ENCODE peak calls at places on chromosomes 2 and 18, in four cellular contexts. T is H1, D is psoas muscle, H is HCT116. M is an unnamed sample.

GRCh38 chr2:136117909-136118818 is at the start of gene CXCR4:
- DNase-seq in D (peak; percentile 59), T (peak; percentile 49), H (peak; percentile 34), M (no peak)

GRCh38 chr2:203361922-203362321 is 33.7 kb downstream of the ABI2 start:
- DNase-seq in T (no peak), D (no peak), H (no peak), M (no peak)

GRCh38 chr2:29694741-29695140 is 226.6 kb downstream of the ALK start:
- DNase-seq in D (no peak), T (no peak), H (no peak), M (no peak)

GRCh38 chr18:79498662-79499061 is 102.9 kb downstream of the NFATC1 start:
- DNase-seq in T (no peak), D (no peak), H (no peak), M (no peak)

GRCh38 chr2:46230115-46230571 is 67.1 kb upstream of the EPAS1 start:
- DNase-seq in D (peak; percentile 38), H (no peak), T (peak; percentile 15), M (no peak)

GRCh38 chr2:220569380-220569779 is 942.0 kb downstream of the SLC4A3 start:
- DNase-seq in T (no peak), D (no peak), H (no peak), M (no peak)

GRCh38 chr18:23386317-23386716 is 66.8 kb upstream of the RIOK3 start:
- DNase-seq in H (no peak), T (no peak), D (no peak), M (no peak)

GRCh38 chr2:239152916-239153305 is 247.9 kb downstream of the HDAC4 start:
- DNase-seq in D (no peak), H (no peak), T (no peak), M (no peak)

GRCh38 chr2:70084973-70085710 is 2.1 kb upstream of the PCBP1 start:
- DNase-seq in T (peak; percentile 92), H (peak; percentile 65), D (peak; percentile 46), M (no peak)

GRCh38 chr2:43021791-43022500 is 204.5 kb downstream of the ZFP36L2 start:
- DNase-seq in D (no peak), H (peak; percentile 7), T (peak; percentile 58), M (no peak)

GRCh38 chr2:84846041-84846663 is 34.7 kb downstream of the TRABD2A start:
- DNase-seq in D (no peak), T (no peak), H (no peak), M (no peak)

GRCh38 chr2:120684691-120685402 is 50.8 kb upstream of the GLI2 start:
- DNase-seq in H (no peak), D (no peak), T (no peak), M (no peak)

GRCh38 chr2:19933351-19933981 is 31.7 kb upstream of the TTC32 start:
- DNase-seq in T (no peak), H (no peak), D (no peak), M (no peak)

GRCh38 chr2:154189963-154190362 is 318.2 kb downstream of the GALNT13 start:
- DNase-seq in D (no peak), H (no peak), T (no peak), M (no peak)

GRCh38 chr2:60891175-60891574 is 9.8 kb downstream of the REL start:
- DNase-seq in T (no peak), H (no peak), D (no peak), M (no peak)

GRCh38 chr2:122635649-122636496 is 880.4 kb downstream of the TSN start:
- DNase-seq in D (no peak), T (no peak), H (no peak), M (no peak)

GRCh38 chr2:5286370-5286769 is 405.8 kb upstream of the SOX11 start:
- DNase-seq in H (no peak), T (no peak), D (no peak), M (no peak)

GRCh38 chr2:17863539-17863938 is 14.9 kb upstream of the KCNS3 start:
- DNase-seq in T (no peak), D (no peak), H (no peak), M (no peak)

GRCh38 chr18:32576296-32576916 is 105.7 kb upstream of the GAREM1 start:
- DNase-seq in H (no peak), T (no peak), D (no peak), M (no peak)

GRCh38 chr2:164287041-164287440 is 334.2 kb downstream of the GRB14 start:
- DNase-seq in D (no peak), T (no peak), H (no peak), M (no peak)

GRCh38 chr2:68828887-68829708 is 42.1 kb downstream of the BMP10 start:
- DNase-seq in H (peak; percentile 6), D (peak; percentile 94), T (no peak), M (peak; percentile 96)

GRCh38 chr2:157404363-157404762 is 39.5 kb downstream of the CYTIP start:
- DNase-seq in H (no peak), D (no peak), T (no peak), M (no peak)

GRCh38 chr2:103484906-103485305 is 723.1 kb downstream of the TMEM182 start:
- DNase-seq in D (no peak), T (no peak), H (no peak), M (no peak)

GRCh38 chr2:154130821-154131220 is 259.1 kb downstream of the GALNT13 start:
- DNase-seq in D (no peak), T (no peak), H (no peak), M (no peak)

GRCh38 chr18:76564636-76565237 is 69.7 kb upstream of the ZNF516 start:
- DNase-seq in D (no peak), H (no peak), T (no peak), M (no peak)

GRCh38 chr2:15834381-15835031 is 105.8 kb upstream of the MYCN start:
- DNase-seq in H (no peak), T (no peak), D (no peak), M (no peak)

GRCh38 chr2:10054424-10054823 is 11.1 kb downstream of the KLF11 start:
- DNase-seq in T (no peak), D (no peak), H (no peak), M (no peak)
- TF ChIP-seq CTCF in T (no peak), D (no peak), H (no peak), M (no peak)

DNA sequence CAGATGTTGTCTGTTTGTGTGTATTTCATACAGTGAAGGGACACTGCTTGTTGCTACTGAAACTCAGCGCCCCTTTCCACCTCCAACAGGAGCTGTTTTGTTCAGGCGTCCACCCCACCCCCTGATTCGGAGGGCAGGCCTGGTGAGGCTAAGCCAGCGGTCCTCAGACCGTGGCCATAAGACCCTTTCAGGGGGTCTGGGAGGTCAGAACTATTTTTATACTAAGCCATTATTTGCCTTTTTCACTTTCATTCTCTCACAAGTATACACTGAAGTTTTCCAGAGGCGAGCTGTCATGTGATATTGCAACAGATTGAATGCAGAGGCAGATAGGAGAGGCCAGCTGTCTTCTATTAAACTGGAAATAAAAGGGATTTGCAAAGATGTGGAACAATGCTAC is 39.7 kb upstream of the IGFBP5 start:
- DNase-seq in T (no peak), H (no peak), D (no peak), M (no peak)
- TF ChIP-seq CTCF in T (no peak), H (no peak), D (no peak), M (no peak)

GRCh38 chr2:141554810-141555209 is 576.0 kb downstream of the LRP1B start:
- DNase-seq in T (no peak), D (no peak), H (peak; percentile 34), M (no peak)
- TF ChIP-seq CTCF in T (no peak), D (no peak), H (peak; percentile 35), M (no peak)

GRCh38 chr2:149029312-149029965 is 9.1 kb upstream of the LYPD6B start:
- DNase-seq in H (no peak), T (no peak), D (no peak), M (no peak)

GRCh38 chr2:149031396-149031795 is 7.1 kb upstream of the LYPD6B start:
- DNase-seq in H (no peak), D (no peak), T (no peak), M (no peak)

GRCh38 chr2:149028377-149028776 is 10.1 kb upstream of the LYPD6B start:
- DNase-seq in H (no peak), T (no peak), D (no peak), M (no peak)

GRCh38 chr2:149027602-149028250 is 10.8 kb upstream of the LYPD6B start:
- DNase-seq in D (no peak), T (no peak), H (no peak), M (no peak)

DNA sequence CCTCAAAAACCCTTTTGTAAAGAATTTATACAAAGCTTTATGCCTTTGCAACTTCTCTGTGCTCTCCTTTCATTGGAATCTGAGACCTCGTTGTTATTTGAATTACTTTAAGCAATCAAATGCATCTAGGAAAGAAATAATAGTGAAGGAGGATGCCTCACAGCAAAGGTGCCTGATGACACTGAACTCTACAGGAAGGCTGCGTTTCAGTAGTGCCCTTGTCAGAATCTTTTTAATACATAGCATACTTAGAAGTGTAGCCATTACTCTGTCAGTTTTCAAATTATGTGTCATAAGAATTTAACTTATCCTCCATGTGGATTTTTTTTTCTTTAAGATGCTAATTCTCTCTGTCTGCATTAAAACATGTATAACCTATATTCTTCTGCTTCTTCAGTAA is 9.6 kb upstream of the LYPD6B start:
- DNase-seq in D (no peak), H (no peak), T (no peak), M (no peak)
- TF ChIP-seq CTCF in D (no peak), H (no peak), T (no peak), M (no peak)

GRCh38 chr18:26655614-26656400 is 107.5 kb upstream of the KCTD1 start:
- DNase-seq in T (no peak), H (no peak), D (peak; percentile 48), M (no peak)
- TF ChIP-seq CTCF in T (no peak), H (no peak), D (no peak), M (no peak)

M was measured in omental fat pad.